ENCODE peak calls at places on chromosomes 11 and 22, in five cellular contexts. S, P, G, I and Y are unnamed samples.

GRCh38 chr11:32436751-32437405 is 1.5 kb upstream of the WT1 start:
- DNase-seq in S (no peak), P (no peak), G (no peak), I (no peak), Y (no peak)

GRCh38 chr11:133901316-133901715 is 55.5 kb downstream of the IGSF9B start:
- DNase-seq in S (no peak), P (no peak), G (peak), I (no peak), Y (no peak)

GRCh38 chr22:20661473-20661872 is 112.4 kb upstream of the SERPIND1 start:
- DNase-seq in S (no peak), P (no peak), G (no peak), I (no peak), Y (no peak)

GRCh38 chr11:34638897-34639296 is 18.0 kb downstream of the EHF start:
- DNase-seq in S (no peak), P (no peak), G (no peak), I (no peak), Y (no peak)

GRCh38 chr11:40247023-40247422 is 1212.4 kb downstream of the LRRC4C start:
- DNase-seq in S (no peak), P (no peak), G (no peak), I (no peak), Y (no peak)

GRCh38 chr11:72575533-72576170 is 98.6 kb downstream of the PDE2A start:
- DNase-seq in S (no peak), P (no peak), G (peak), I (no peak), Y (no peak)

GRCh38 chr11:45374632-45375031 is 88.5 kb upstream of the SYT13 start:
- DNase-seq in S (no peak), P (no peak), G (no peak), I (no peak), Y (no peak)

GRCh38 chr11:107606122-107606521 is 15.2 kb downstream of the ELMOD1 start:
- DNase-seq in S (no peak), P (no peak), G (no peak), I (no peak), Y (no peak)

GRCh38 chr11:62553839-62554361 is 7.3 kb upstream of the AHNAK start:
- DNase-seq in S (peak), P (peak), G (no peak), I (no peak), Y (no peak)

GRCh38 chr11:93587858-93588581 is 44.8 kb upstream of the SMCO4 start:
- DNase-seq in S (no peak), P (no peak), G (no peak), I (no peak), Y (no peak)

GRCh38 chr11:108624196-108624925 is 30.8 kb upstream of the EXPH5 start:
- DNase-seq in S (no peak), P (no peak), G (no peak), I (no peak), Y (no peak)

GRCh38 chr11:45021692-45022130 is 71.0 kb upstream of the TP53I11 start:
- DNase-seq in S (no peak), P (peak), G (no peak), I (no peak), Y (peak)

GRCh38 chr22:30695351-30695762 is 683 bp downstream of the OSBP2 start:
- DNase-seq in S (no peak), P (no peak), G (no peak), I (peak), Y (no peak)

GRCh38 chr11:10807629-10808552 is 835 bp downstream of the EIF4G2 start:
- DNase-seq in S (peak), P (peak), G (peak), I (peak), Y (peak)

GRCh38 chr11:82718307-82718706 is 15.4 kb downstream of the FAM181B start:
- DNase-seq in S (peak), P (peak), G (no peak), I (peak), Y (peak)

GRCh38 chr22:24981066-24981465 is 28.6 kb downstream of the KIAA1671 start:
- DNase-seq in S (no peak), P (no peak), G (no peak), I (no peak), Y (no peak)

GRCh38 chr11:7219457-7219856 is 32.2 kb upstream of the SYT9 start:
- DNase-seq in S (no peak), P (no peak), G (no peak), I (no peak), Y (no peak)

GRCh38 chr11:3037041-3037944 is 19.9 kb downstream of the CARS1 start:
- DNase-seq in S (peak), P (peak), G (peak), I (peak), Y (peak)

GRCh38 chr11:134328433-134328832 is 3.4 kb upstream of the GLB1L2 start:
- DNase-seq in S (no peak), P (no peak), G (no peak), I (no peak), Y (no peak)

GRCh38 chr11:45092901-45093760 is 53.3 kb upstream of the PRDM11 start:
- DNase-seq in S (peak), P (peak), G (peak), I (no peak), Y (no peak)

GRCh38 chr22:45777852-45778172 is 106.2 kb downstream of the ATXN10 start:
- DNase-seq in S (no peak), P (no peak), G (no peak), I (no peak), Y (no peak)

GRCh38 chr11:76149713-76150112 is 56.6 kb downstream of the WNT11 start:
- DNase-seq in S (no peak), P (no peak), G (no peak), I (no peak), Y (no peak)

GRCh38 chr11:68081691-68082090 is 39.5 kb downstream of the CHKA start:
- DNase-seq in S (no peak), P (peak), G (peak), I (no peak), Y (no peak)
- H3K27ac ChIP-seq in S (no peak), P (no peak), G (no peak), I (no peak), Y (no peak)

GRCh38 chr11:66953431-66953833 is 4.8 kb downstream of the PC start:
- DNase-seq in S (no peak), P (no peak), G (no peak), I (no peak), Y (no peak)

GRCh38 chr11:66956689-66957290 is 1.4 kb downstream of the PC start:
- DNase-seq in S (peak), P (peak), G (peak), I (no peak), Y (peak)

GRCh38 chr11:66950113-66950535 is 8.1 kb downstream of the PC start:
- DNase-seq in S (peak), P (peak), G (no peak), I (peak), Y (no peak)

GRCh38 chr11:66951135-66951534 is 7.0 kb downstream of the PC start:
- DNase-seq in S (no peak), P (no peak), G (no peak), I (no peak), Y (no peak)

DNA sequence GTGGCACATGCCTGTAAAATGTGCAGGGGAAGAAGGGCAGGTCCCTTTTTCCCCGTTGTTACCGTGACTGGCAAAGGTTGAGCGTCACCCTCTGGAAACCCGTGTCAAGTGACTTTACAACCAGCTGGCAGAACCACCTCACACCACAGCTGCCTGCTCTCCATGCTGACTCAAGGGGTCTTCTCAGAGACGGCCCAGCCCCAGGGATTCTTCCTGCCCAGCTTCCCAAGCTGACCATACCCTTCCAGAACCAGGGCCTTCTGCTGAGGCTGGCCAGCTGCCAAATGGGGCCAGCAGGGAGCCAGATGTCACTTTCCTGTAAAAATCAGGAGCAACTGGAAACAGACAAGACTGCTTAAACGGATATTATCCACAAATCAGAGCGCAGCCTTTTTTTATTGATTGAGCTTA is 6.3 kb downstream of the PC start:
- DNase-seq in S (no peak), P (no peak), G (no peak), I (peak), Y (no peak)
- H3K27ac ChIP-seq in S (no peak), P (no peak), G (peak), I (no peak), Y (no peak)

DNA sequence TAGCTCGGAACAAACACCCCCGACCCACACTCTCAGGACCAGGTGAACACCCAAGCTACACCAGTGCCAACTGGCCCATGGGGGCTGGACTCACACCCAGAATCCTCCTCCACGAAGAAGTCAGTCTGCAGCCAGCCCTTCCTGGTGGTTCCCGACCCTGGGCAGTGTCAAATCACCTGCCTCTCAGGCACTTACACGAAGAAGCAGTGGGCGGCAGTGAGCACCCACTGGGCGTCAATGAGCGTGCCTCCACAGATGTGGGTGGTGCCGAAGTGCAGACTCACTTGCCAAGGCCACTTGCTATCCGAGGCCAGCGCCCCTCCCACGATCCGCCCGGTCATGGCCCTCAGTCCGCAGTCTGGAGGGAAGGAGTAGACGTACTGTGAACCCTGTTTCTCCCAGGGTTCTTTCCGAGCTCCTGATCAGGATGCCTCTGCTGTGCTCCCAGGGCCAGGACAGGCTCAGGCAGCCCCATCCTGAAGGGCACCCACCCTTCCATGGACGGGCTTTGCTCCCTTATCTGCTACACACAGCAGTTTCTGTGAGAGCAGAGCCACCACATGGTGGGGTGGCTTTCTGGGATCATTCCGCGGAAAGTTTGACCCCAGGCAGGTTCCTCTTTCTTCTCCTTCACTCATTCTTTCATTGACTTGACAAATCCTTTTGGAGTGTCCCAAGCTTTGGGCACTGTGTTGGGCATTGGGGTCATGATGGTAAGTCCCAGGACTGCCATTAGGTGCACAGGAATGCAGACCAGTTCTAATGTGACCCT is 19.4 kb downstream of the TMPRSS13 start:
- DNase-seq in S (no peak), P (no peak), G (peak), I (no peak), Y (no peak)
- H3K27ac ChIP-seq in S (no peak), P (no peak), G (no peak), I (no peak), Y (no peak)

GRCh38 chr11:117183724-117184349 is 5.3 kb downstream of the SIDT2 start:
- DNase-seq in S (no peak), P (no peak), G (no peak), I (no peak), Y (peak)
- H3K27ac ChIP-seq in S (no peak), P (no peak), G (no peak), I (no peak), Y (no peak)

DNA sequence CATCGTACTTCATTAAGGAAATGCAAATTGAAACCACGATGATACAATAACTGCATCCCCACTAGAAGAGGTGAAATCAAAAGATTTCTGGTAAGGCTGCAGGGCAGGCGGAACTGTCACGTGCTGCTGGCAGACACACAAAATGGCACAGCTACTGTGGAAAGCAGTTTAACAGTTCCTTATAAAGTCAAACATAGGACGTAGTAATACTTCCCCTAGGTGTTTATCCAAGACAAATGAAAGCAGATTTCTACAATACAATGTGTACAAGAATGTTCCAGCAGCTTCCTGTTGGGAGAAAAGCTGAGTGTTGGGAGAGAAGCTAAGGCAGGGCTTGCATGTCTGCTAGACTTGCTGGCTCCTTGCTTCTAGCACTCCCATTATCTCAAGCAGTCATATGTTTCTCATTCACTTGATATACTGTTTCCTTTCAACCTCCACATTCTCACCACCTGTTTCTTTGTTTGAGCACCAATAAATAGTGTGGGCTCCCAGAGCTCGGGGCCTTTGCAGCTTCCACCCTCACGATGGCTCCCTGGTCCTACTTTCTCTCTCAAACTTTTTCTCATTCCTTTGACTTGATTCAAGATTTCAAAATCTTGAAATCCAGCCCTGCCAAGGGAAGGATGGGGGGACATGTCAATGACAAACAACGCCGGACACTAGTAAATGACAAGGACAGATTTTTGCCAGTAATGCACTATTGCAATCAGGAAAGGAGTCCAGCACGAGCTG is 21.3 kb upstream of the IL17RA start:
- DNase-seq in S (no peak), P (no peak), G (no peak), I (no peak), Y (peak)
- H3K27ac ChIP-seq in S (no peak), P (no peak), G (no peak), I (no peak), Y (no peak)

GRCh38 chr11:48354013-48354412 is 12.3 kb downstream of the OR4C5 start:
- DNase-seq in S (no peak), P (no peak), G (no peak), I (no peak), Y (no peak)

GRCh38 chr11:48354677-48355076 is 11.6 kb downstream of the OR4C5 start:
- DNase-seq in S (no peak), P (no peak), G (no peak), I (no peak), Y (no peak)
- H3K27ac ChIP-seq in S (no peak), P (no peak), G (no peak), I (no peak), Y (no peak)

GRCh38 chr22:31948002-31948401 is 3.7 kb downstream of the YWHAH start:
- DNase-seq in S (no peak), P (no peak), G (no peak), I (no peak), Y (no peak)

GRCh38 chr22:31951201-31952093 is 7.1 kb downstream of the YWHAH start:
- DNase-seq in S (no peak), P (no peak), G (no peak), I (no peak), Y (no peak)

GRCh38 chr22:31952459-31952858 is 8.1 kb downstream of the YWHAH start:
- DNase-seq in S (peak), P (peak), G (no peak), I (no peak), Y (no peak)

GRCh38 chr22:31952094-31952401 is 7.7 kb downstream of the YWHAH start:
- DNase-seq in S (no peak), P (peak), G (no peak), I (no peak), Y (no peak)

GRCh38 chr22:31950226-31950625 is 5.9 kb downstream of the YWHAH start:
- DNase-seq in S (no peak), P (no peak), G (no peak), I (peak), Y (no peak)
- H3K27ac ChIP-seq in S (no peak), P (no peak), G (no peak), I (peak), Y (peak)

DNA sequence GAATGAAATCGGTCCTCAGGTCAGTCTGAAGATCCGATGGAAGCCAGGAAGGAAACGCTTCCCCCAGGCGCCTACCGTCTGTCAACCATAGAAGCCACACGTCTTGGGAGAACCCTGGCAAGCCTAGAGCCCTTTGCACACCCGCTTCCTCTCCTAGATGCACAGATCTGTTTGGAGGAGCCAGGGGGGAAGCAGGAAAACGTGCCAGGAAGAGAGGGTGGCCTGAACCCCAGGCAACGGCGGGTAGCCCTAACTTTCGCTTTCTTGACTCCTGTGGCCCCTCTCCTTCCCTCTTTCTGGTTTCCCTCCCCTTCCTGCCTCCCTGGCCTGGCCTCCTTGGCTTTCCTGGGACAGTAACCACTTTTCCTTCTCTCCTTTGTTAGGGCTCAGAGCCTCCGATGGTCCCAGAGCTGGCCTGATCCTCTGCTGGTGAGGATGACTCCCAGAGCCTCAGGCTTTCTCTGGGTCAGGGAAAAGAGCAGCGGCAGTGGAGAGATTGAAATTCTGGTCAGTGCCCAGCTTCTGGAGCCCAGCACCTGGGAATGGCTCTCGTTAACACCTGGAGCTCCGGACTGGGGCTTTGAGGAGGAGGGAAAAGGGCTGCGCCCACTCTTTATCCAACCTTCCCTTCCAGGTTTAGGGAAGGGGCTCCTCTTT is 2.1 kb downstream of the FXYD6 start:
- DNase-seq in S (no peak), P (no peak), G (no peak), I (no peak), Y (no peak)
- H3K27ac ChIP-seq in S (no peak), P (no peak), G (no peak), I (no peak), Y (peak)

GRCh38 chr11:106409201-106409600 is 331.7 kb downstream of the AASDHPPT start:
- DNase-seq in S (no peak), P (peak), G (no peak), I (no peak), Y (no peak)
- H3K27ac ChIP-seq in S (no peak), P (no peak), G (no peak), I (no peak), Y (no peak)

GRCh38 chr11:19974886-19975285 is 185.4 kb downstream of the DBX1 start:
- DNase-seq in S (no peak), P (no peak), G (no peak), I (no peak), Y (no peak)
- H3K27ac ChIP-seq in S (no peak), P (no peak), G (no peak), I (no peak), Y (no peak)